ENCODE peak calls at places on chromosomes 5 and 9, in four cellular contexts. F is fibroblast of lung, T is stomach, E is GM23338. D is an unnamed sample.
A peak's percentile ranks its signal among the peaks of the same experiment; 100 is the strongest.

GRCh38 chr5:107860044-107860443 is 189.3 kb upstream of the EFNA5 start:
- DNase-seq in F (no peak), T (no peak), E (no peak), D (no peak)

GRCh38 chr5:128035689-128036088 is 47.9 kb upstream of the SLC12A2 start:
- DNase-seq in F (no peak), T (no peak), E (no peak), D (no peak)

GRCh38 chr9:61673247-61673646 is 483.4 kb downstream of the SPATA31A7 start:
- DNase-seq in F (no peak), T (no peak), E (no peak), D (no peak)

GRCh38 chr5:97042981-97043380 is 99.4 kb downstream of the LIX1 start:
- DNase-seq in F (no peak), T (no peak), E (peak; percentile 17), D (no peak)

GRCh38 chr9:14203366-14204056 is 110.4 kb downstream of the NFIB start:
- DNase-seq in F (peak; percentile 63), T (peak; percentile 80), E (no peak), D (peak; percentile 81)

GRCh38 chr9:94654165-94654894 is 15.0 kb upstream of the FBP1 start:
- DNase-seq in F (no peak), T (no peak), E (no peak), D (no peak)

GRCh38 chr5:140362875-140363630 is 3.1 kb downstream of the SLC4A9 start:
- DNase-seq in F (peak; percentile 50), T (peak; percentile 88), E (peak; percentile 96), D (peak; percentile 90)

GRCh38 chr9:124205686-124206352 is 51.9 kb upstream of the NEK6 start:
- DNase-seq in F (no peak), T (no peak), E (no peak), D (no peak)

GRCh38 chr9:19156805-19157204 is 29.5 kb upstream of the PLIN2 start:
- DNase-seq in F (peak; percentile 59), T (no peak), E (no peak), D (no peak)

GRCh38 chr5:31537856-31538255 is 5.8 kb downstream of the C5orf22 start:
- DNase-seq in F (no peak), T (no peak), E (no peak), D (no peak)

GRCh38 chr9:33209394-33209793 is 30.6 kb upstream of the SPINK4 start:
- DNase-seq in F (no peak), T (no peak), E (no peak), D (no peak)

GRCh38 chr9:4678679-4679267 is 596 bp upstream of the CDC37L1 start:
- DNase-seq in F (peak; percentile 67), T (no peak), E (peak; percentile 43), D (no peak)

GRCh38 chr5:148746826-148747535 is 79.4 kb upstream of the ADRB2 start:
- DNase-seq in F (no peak), T (no peak), E (no peak), D (no peak)

GRCh38 chr5:132239776-132240175 is 12.1 kb upstream of the P4HA2 start:
- DNase-seq in F (no peak), T (no peak), E (no peak), D (no peak)

GRCh38 chr9:6567140-6567591 is 78.4 kb downstream of the GLDC start:
- DNase-seq in F (peak; percentile 92), T (no peak), E (no peak), D (no peak)

GRCh38 chr5:168106008-168106761 is 185.3 kb upstream of the WWC1 start:
- DNase-seq in F (no peak), T (no peak), E (no peak), D (no peak)

GRCh38 chr9:94937214-94937903 is 210.9 kb downstream of the AOPEP start:
- DNase-seq in F (peak; percentile 96), T (no peak), E (no peak), D (no peak)

GRCh38 chr5:124513216-124513615 is 233.2 kb downstream of the ZNF608 start:
- DNase-seq in F (no peak), T (no peak), E (no peak), D (no peak)

GRCh38 chr9:14608521-14608920 is 84.7 kb downstream of the ZDHHC21 start:
- DNase-seq in F (no peak), T (no peak), E (no peak), D (no peak)

GRCh38 chr5:42691413-42691861 is 65.2 kb upstream of the CCDC152 start:
- DNase-seq in F (peak; percentile 60), T (no peak), E (no peak), D (no peak)

GRCh38 chr5:42668254-42668653 is 88.4 kb upstream of the CCDC152 start:
- DNase-seq in F (no peak), T (no peak), E (no peak), D (no peak)

GRCh38 chr9:94861589-94862241 is 135.2 kb downstream of the AOPEP start:
- DNase-seq in F (peak; percentile 68), T (no peak), E (no peak), D (no peak)

GRCh38 chr9:36025751-36026150 is 11.0 kb upstream of the RECK start:
- DNase-seq in F (no peak), T (no peak), E (no peak), D (no peak)

GRCh38 chr9:117938896-117939295 is 234.7 kb downstream of the TLR4 start:
- DNase-seq in F (no peak), T (no peak), E (no peak), D (no peak)

GRCh38 chr5:67176931-67177330 is 19.7 kb downstream of the CD180 start:
- DNase-seq in F (no peak), T (no peak), E (no peak), D (no peak)

GRCh38 chr9:114893622-114894021 is 36.8 kb downstream of the TNFSF8 start:
- DNase-seq in F (no peak), T (no peak), E (no peak), D (no peak)

GRCh38 chr5:10521466-10522223 is 42.2 kb upstream of the ANKRD33B start:
- DNase-seq in F (no peak), T (no peak), E (peak; percentile 62), D (no peak)

GRCh38 chr9:71218774-71219173 is 97.4 kb upstream of the TRPM3 start:
- DNase-seq in F (no peak), T (no peak), E (no peak), D (no peak)

GRCh38 chr5:176359658-176360057 is 1.9 kb downstream of the KIAA1191 start:
- DNase-seq in F (peak; percentile 62), T (no peak), E (no peak), D (no peak)

GRCh38 chr5:20536339-20536738 is 548.3 kb upstream of the CDH18 start:
- DNase-seq in F (no peak), T (no peak), E (no peak), D (no peak)

GRCh38 chr5:153987310-153987709 is 51.4 kb downstream of the FAM114A2 start:
- DNase-seq in F (no peak), T (no peak), E (no peak), D (no peak)

GRCh38 chr5:137201876-137202275 is 297.2 kb downstream of the SPOCK1 start:
- DNase-seq in F (no peak), T (no peak), E (peak; percentile 47), D (no peak)

DNA sequence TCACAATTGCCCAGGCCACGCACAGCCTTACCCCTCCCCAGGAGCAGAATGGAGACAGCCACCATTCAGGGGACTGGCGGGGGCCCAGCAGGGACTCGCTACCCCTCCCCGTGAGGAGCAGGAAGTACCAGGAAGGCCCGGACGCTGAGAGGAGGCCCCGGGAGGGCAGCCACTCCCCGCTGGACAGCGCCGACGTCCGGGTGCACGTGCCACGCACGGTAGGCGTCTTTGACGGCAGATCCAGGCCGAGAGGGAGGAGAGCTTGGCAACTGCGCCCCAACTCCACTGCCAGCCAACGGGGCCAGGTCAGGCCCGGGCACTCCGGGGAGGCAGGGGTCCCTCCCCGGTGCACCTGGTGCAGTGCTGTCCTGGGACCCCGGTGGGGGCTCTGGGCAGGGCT is 14.0 kb downstream of the DNLZ start:
- DNase-seq in F (no peak), T (no peak), E (no peak), D (no peak)
- H3K4me1 ChIP-seq in F (peaks cover 19% of the 10 kb centered on the region), T (peaks cover 23% of the 10 kb centered on the region), E (no peaks in the 10 kb centered on the region), D (no peaks in the 10 kb centered on the region)

DNA sequence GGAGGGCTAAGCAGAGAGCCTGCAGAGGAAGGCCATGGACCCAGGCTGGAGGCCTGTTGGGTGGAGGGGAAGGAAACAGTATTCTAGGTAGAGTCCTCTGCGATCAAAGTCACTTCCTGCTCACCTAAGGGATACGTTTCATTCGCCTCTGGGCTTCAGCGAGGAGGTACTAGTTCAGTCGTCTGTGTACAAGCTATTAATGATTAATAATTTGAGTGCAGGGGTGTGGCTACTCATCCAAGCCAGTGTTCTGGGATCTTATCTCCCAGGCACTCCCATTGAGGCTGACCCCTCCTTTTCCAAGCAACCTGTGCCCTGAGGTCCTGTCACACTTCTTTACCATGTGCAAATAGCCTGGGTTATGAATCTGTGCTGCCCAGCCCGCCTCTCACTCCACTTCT is 25.2 kb downstream of the RALGPS1 start:
- DNase-seq in F (no peak), T (peak; percentile 66), E (no peak), D (no peak)
- H3K27ac ChIP-seq in F (no peak overlapping the region), T (peak overlapping the region; percentile 91), E (no peak overlapping the region), D (no peak overlapping the region)

GRCh38 chr9:131739988-131740648 is at the start of gene RAPGEF1:
- DNase-seq in F (peak; percentile 35), T (peak; percentile 78), E (peak; percentile 77), D (peak; percentile 71)

GRCh38 chr9:131738838-131739191 is 1.1 kb downstream of the RAPGEF1 start:
- DNase-seq in F (no peak), T (peak; percentile 52), E (peak; percentile 80), D (peak; percentile 72)

GRCh38 chr9:131738293-131738692 is 1.6 kb downstream of the RAPGEF1 start:
- DNase-seq in F (no peak), T (no peak), E (no peak), D (no peak)

GRCh38 chr9:131740898-131741297 is 1.0 kb upstream of the RAPGEF1 start:
- DNase-seq in F (no peak), T (peak; percentile 47), E (no peak), D (no peak)

DNA sequence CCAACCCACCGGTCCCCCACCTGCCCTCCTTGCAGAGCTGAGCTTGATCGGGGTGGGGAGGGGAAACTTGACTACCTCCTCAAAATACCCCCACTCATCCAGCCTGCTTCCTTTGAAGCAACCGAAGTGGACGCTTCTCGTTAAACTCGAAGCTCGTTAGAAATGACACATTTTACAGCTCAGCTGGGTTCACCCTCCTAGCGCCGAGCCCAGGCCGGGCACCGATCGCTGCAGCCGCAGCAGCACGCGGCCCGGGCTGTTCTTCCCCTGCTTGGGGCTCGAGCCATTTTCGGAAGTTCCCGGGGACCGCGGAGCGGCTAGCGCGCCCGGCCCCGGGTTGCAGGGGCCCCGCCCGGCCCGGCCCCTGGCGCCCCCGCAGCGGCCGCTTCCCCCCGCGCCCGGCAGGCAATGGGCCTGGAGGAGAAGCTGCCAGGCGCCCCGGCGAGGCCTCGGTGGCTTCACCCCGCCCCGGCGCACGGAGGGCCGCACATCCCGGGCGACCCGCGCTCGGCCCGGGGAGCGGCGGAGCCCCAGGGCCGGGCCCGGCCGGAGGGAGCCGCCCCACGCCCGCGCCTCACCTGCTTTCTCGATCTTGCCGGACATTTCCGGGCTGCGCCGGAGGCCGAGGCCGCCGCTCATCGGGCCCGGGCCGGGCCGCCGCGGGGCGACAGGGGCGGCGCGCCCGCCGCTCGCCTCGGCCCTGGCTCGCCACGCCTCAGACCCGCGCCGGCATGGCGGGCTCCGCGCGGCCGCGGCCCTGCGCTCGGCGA is 499 bp downstream of the RAPGEF1 start:
- DNase-seq in F (no peak), T (peak; percentile 57), E (peak; percentile 57), D (peak; percentile 51)
- H3K4me1 ChIP-seq in F (peaks cover 6% of the 10 kb centered on the region), T (peaks cover 55% of the 10 kb centered on the region), E (peaks cover 17% of the 10 kb centered on the region), D (peaks cover 22% of the 10 kb centered on the region)

GRCh38 chr5:1961304-1961946 is 78.7 kb upstream of the IRX4 start:
- DNase-seq in F (no peak), T (no peak), E (no peak), D (no peak)
- H3K27ac ChIP-seq in F (no peak overlapping the region), T (no peak overlapping the region), E (no peak overlapping the region), D (no peak overlapping the region)